ENCODE peak calls at places on chromosomes 12 and 14, in seven cellular contexts. V is T-helper 17 cell; E is brain microvascular endothelial cell; S is activated naive CD8-positive, alpha-beta T cell treated with anti-CD3 and anti-CD28 coated beads, Interleukin-2, amount 10 ng/mL, durations not matched to agents 7 days and 5 days; C is CD4-positive, alpha-beta memory T cell; Z is central memory CD4-positive, alpha-beta T cell; B is posterior cingulate gyrus. P is an unnamed sample.

GRCh38 chr14:37230551-37231194 is 32.9 kb downstream of the MIPOL1 start:
- DNase-seq in S (no peak), C (peak; percentile 25), E (peak; percentile 63), V (no peak), B (no peak), Z (peak; percentile 7), P (peak; percentile 17)

GRCh38 chr12:69642531-69642930 is 31.8 kb upstream of the LRRC10 start:
- DNase-seq in E (no peak), C (no peak), S (no peak), B (no peak), V (no peak), Z (no peak), P (no peak)

GRCh38 chr12:52585001-52585400 is 11.4 kb upstream of the KRT74 start:
- DNase-seq in Z (no peak), E (no peak), S (no peak), C (no peak), B (no peak), V (no peak), P (no peak)

GRCh38 chr14:92897922-92898599 is 24.9 kb upstream of the CHGA start:
- DNase-seq in V (no peak), B (no peak), Z (no peak), C (no peak), S (peak; percentile 34), E (no peak), P (no peak)

GRCh38 chr12:110741371-110741770 is 1.3 kb downstream of the PPP1CC start:
- DNase-seq in B (no peak), C (no peak), S (no peak), E (no peak), V (no peak), Z (peak; percentile 25), P (no peak)

GRCh38 chr14:93023039-93023438 is 92.7 kb downstream of the ITPK1 start:
- DNase-seq in Z (no peak), C (no peak), S (no peak), V (no peak), B (no peak), E (peak; percentile 36), P (no peak)

GRCh38 chr12:83390186-83390585 is 703.5 kb downstream of the TMTC2 start:
- DNase-seq in B (no peak), Z (no peak), S (no peak), E (no peak), C (no peak), V (no peak), P (no peak)

GRCh38 chr12:92608418-92609091 is 94.2 kb upstream of the PLEKHG7 start:
- DNase-seq in Z (no peak), S (no peak), V (no peak), B (no peak), E (peak; percentile 63), C (peak; percentile 27), P (no peak)

GRCh38 chr14:93105362-93105761 is 10.4 kb downstream of the ITPK1 start:
- DNase-seq in C (no peak), E (peak; percentile 67), Z (no peak), S (no peak), V (no peak), B (no peak), P (no peak)

GRCh38 chr12:109074866-109075265 is 18.4 kb downstream of the ALKBH2 start:
- DNase-seq in V (no peak), Z (no peak), E (no peak), S (no peak), B (no peak), C (no peak), P (no peak)

GRCh38 chr12:96770239-96770780 is 136.7 kb upstream of the NEDD1 start:
- DNase-seq in C (no peak), E (no peak), Z (no peak), V (no peak), S (no peak), B (no peak), P (no peak)

GRCh38 chr14:63578300-63578699 is 35.1 kb upstream of the PPP2R5E start:
- DNase-seq in C (no peak), B (no peak), E (no peak), V (no peak), Z (no peak), S (no peak), P (no peak)

GRCh38 chr14:32075636-32076277 is 1.3 kb upstream of the ARHGAP5 start:
- DNase-seq in V (peak; percentile 15), B (peak; percentile 30), Z (no peak), S (no peak), E (peak; percentile 5), C (no peak), P (peak; percentile 53)

GRCh38 chr12:53046655-53047220 is 3.1 kb upstream of the TNS2 start:
- DNase-seq in E (peak; percentile 68), B (peak; percentile 81), Z (peak; percentile 44), V (no peak), C (peak; percentile 56), S (peak; percentile 70), P (peak; percentile 33)

GRCh38 chr12:52417742-52418141 is 11.6 kb upstream of the KRT82 start:
- DNase-seq in E (no peak), S (no peak), C (no peak), Z (no peak), B (no peak), V (no peak), P (no peak)

GRCh38 chr14:104931771-104932675 is 7.3 kb downstream of the PLD4 start:
- DNase-seq in E (no peak), Z (no peak), V (peak; percentile 8), B (no peak), S (peak; percentile 29), C (no peak), P (no peak)

GRCh38 chr14:53044486-53044885 is 93.6 kb upstream of the FERMT2 start:
- DNase-seq in Z (no peak), S (no peak), C (no peak), B (no peak), V (no peak), E (peak; percentile 18), P (no peak)

GRCh38 chr14:52919971-52920370 is 30.9 kb downstream of the FERMT2 start:
- DNase-seq in C (no peak), B (no peak), Z (no peak), S (no peak), E (no peak), V (no peak), P (no peak)

GRCh38 chr14:31096255-31096654 is 70.1 kb upstream of the STRN3 start:
- DNase-seq in E (peak; percentile 43), Z (no peak), S (no peak), V (no peak), C (no peak), B (no peak), P (no peak)

GRCh38 chr12:106219043-106219442 is 28.8 kb downstream of the CKAP4 start:
- DNase-seq in C (no peak), S (no peak), E (no peak), Z (no peak), V (no peak), B (no peak), P (no peak)

GRCh38 chr12:18556081-18556645 is 181.6 kb downstream of the PLCZ1 start:
- DNase-seq in B (no peak), Z (no peak), S (no peak), V (no peak), E (no peak), C (no peak), P (no peak)

GRCh38 chr12:55908726-55909512 is 18.8 kb downstream of the PYM1 start:
- DNase-seq in Z (no peak), V (no peak), E (peak; percentile 58), S (no peak), B (no peak), C (no peak), P (no peak)

P was measured in germinal center.